ENCODE peak calls at places on chromosomes 1 and 21, in ten cellular contexts. U is brain microvascular endothelial cell, Y is omental fat pad, O is AG09309, F is AG09319, L is epithelial cell of esophagus, V is HL-60, R is testis, Z is progenitor cell of endocrine pancreas, N is body of pancreas. M is an unnamed sample.

GRCh38 chr21:27885296-27885711 is 918.4 kb upstream of the ADAMTS5 start:
- DNase-seq in Y (no peak), L (no peak), U (no peak), R (no peak), N (no peak), Z (no peak), V (no peak), O (no peak), F (no peak), M (no peak)

GRCh38 chr1:2098301-2098698 is 48.1 kb downstream of the PRKCZ start:
- DNase-seq in Z (no peak), F (no peak), R (no peak), V (no peak), L (no peak), Y (no peak), N (no peak), U (no peak), O (no peak), M (no peak)

GRCh38 chr1:242523968-242524570 is 428 bp downstream of the PLD5 start:
- DNase-seq in V (no peak), L (peak; percentile 75), F (no peak), U (no peak), R (peak; percentile 73), Y (no peak), N (peak; percentile 11), Z (peak; percentile 74), O (no peak), M (no peak)

GRCh38 chr1:193625255-193625654 is 438.8 kb upstream of the B3GALT2 start:
- DNase-seq in V (no peak), L (peak; percentile 42), Y (no peak), U (no peak), F (no peak), Z (no peak), N (no peak), R (no peak), O (no peak), M (peak; percentile 50)

GRCh38 chr1:179217943-179218507 is 11.5 kb downstream of the ABL2 start:
- DNase-seq in V (peak; percentile 45), Z (no peak), O (peak; percentile 24), R (no peak), Y (no peak), F (peak; percentile 32), N (no peak), U (no peak), L (peak; percentile 29), M (no peak)

GRCh38 chr1:62241357-62242131 is 46.9 kb downstream of the L1TD1 start:
- DNase-seq in R (no peak), Y (no peak), Z (no peak), O (no peak), V (no peak), F (no peak), L (no peak), N (peak; percentile 62), U (no peak), M (no peak)

GRCh38 chr1:93566227-93566626 is 115.4 kb downstream of the BCAR3 start:
- DNase-seq in L (no peak), O (no peak), U (no peak), F (no peak), V (no peak), Y (no peak), N (no peak), R (no peak), Z (no peak), M (no peak)

GRCh38 chr1:16971330-16972209 is 8.8 kb downstream of the MFAP2 start:
- DNase-seq in U (no peak), V (no peak), N (no peak), L (no peak), F (no peak), Y (no peak), O (no peak), Z (no peak), R (no peak), M (peak; percentile 58)

GRCh38 chr1:246528933-246529731 is 22.1 kb upstream of the SMYD3 start:
- DNase-seq in R (no peak), F (no peak), U (no peak), Y (no peak), V (no peak), O (no peak), N (no peak), Z (no peak), L (no peak), M (no peak)

GRCh38 chr1:168743001-168743400 is 14.0 kb upstream of the DPT start:
- DNase-seq in Y (no peak), U (no peak), V (no peak), O (no peak), Z (no peak), F (no peak), N (no peak), L (no peak), R (no peak), M (no peak)

DNA sequence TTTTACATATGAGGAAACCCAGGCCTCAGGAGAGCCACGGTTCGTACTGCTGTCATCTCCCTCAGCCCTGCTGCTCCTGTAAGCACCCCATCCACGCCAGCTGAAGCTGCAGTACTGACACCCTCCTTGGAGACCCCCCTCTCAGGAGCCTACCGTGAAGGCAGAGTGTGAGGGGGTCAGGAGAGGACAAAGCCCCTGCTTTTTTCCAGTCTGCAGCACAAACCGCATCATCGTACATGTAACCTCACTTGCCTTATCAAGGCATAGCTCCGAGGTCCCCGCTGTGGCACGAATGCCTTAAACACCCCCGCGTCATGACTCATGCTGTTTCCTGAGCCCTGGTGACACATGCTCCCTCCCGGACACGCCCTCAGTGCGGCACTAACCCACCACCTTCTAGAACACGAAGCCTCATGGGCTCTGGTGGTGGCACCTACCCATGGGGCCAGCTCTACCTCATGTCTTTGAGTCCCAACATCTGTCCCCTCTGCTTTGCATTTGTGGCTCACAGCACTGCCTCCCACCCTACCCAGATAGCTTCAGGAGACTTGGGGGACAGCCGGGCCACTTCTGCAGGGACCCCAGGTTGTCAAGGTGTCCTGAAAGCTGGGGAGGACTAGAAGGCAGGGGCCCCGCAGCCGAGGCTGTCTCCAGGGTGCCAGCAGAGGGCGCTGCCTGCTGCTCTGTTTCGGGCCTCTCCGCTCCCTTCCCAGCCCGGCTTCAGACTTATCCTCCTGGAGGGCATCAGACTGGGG is 4.9 kb downstream of the SH3BGRL3 start:
- DNase-seq in O (no peak), V (peak; percentile 97), Y (peak; percentile 68), U (peak; percentile 97), Z (peak; percentile 47), L (peak; percentile 96), N (peak; percentile 65), R (peak; percentile 78), F (peak; percentile 61), M (peak; percentile 92)
- TF ChIP-seq CTCF in O (peak; percentile 65), V (peak; percentile 44), Y (no peak), U (peak; percentile 87), Z (peak; percentile 87), L (peak; percentile 77), N (peak; percentile 49), R (peak; percentile 28), F (peak; percentile 64), M (peak; percentile 81)

GRCh38 chr21:45386728-45387371 is 18.1 kb upstream of the COL18A1 start:
- DNase-seq in Y (no peak), N (peak; percentile 24), L (peak; percentile 46), Z (no peak), R (peak; percentile 72), O (peak; percentile 75), F (peak; percentile 83), U (peak; percentile 84), V (no peak), M (peak; percentile 94)
- TF ChIP-seq CTCF in Y (no peak), N (no peak), L (peak; percentile 14), Z (no peak), R (peak; percentile 8), O (peak; percentile 42), F (peak; percentile 38), U (peak; percentile 63), V (no peak), M (peak; percentile 65)

DNA sequence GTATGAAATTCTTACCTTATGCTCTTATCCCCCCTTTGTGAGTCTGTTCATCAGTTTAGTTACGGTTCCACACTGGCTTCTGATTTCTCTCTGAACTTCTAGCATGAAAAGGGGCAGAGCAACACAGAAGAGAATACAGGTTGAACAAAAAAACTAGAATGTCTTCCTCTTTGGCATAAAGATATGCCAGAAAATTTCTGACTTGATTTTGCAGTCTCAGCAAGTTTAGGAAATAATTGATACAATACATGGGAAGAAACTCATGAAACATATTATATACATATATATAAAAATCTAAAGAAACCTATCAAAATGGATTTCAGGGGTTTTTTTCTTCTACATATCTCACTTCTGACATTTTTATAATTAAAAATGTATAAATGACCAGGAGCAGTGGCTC is 27.0 kb downstream of the SH3GLB1 start:
- DNase-seq in Y (no peak), N (no peak), L (no peak), F (no peak), R (no peak), O (no peak), V (no peak), Z (no peak), U (no peak), M (no peak)
- TF ChIP-seq CTCF in Y (no peak), N (no peak), L (no peak), F (no peak), R (no peak), O (no peak), V (no peak), Z (no peak), U (no peak), M (no peak)

DNA sequence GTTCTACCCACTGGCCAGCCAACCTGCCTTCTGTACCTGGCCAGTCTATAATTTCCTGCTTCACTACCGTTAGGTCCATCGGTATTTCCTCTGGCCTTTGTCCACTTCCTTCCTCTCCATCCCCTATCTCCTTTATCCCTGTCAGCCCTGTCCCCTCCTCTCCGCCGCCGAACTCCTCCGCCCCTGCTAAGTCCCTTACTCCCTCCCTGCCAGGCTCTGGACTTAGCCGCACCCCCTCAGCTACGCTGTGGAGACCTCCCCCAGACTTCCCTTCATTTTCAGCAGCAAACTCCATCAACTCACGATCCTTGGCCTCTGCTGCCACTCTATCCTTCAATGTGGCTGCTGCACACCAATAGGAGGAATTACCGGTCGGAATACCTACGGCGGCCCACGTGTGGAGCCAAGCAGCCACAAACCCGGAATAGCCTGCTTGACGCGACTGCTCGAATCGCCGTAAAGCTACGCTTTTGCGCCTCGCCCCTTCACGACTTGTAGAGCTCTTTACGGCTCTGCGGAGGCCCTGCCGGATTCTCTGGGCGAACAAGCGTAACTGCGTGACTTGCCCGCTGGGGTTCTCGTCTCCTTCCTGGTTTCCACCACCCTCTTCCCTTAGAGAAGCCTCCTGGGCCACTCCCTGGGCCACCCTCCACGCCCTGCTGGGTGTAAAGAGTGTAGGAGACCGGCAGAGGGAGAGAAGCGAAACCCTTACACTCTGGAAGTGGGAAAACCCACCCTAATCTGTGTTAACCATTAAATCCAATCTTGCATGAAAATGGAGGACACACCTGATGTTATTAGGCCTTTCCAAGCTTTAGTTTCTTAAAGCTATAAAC is at the start of gene ZNHIT6:
- DNase-seq in Y (peak; percentile 52), F (peak; percentile 87), Z (peak; percentile 84), R (peak; percentile 96), U (peak; percentile 96), V (peak; percentile 96), O (peak; percentile 88), N (peak; percentile 91), L (peak; percentile 99), M (peak; percentile 97)
- TF ChIP-seq CTCF in Y (no peak), F (peak; percentile 34), Z (peak; percentile 64), R (peak; percentile 23), U (peak; percentile 57), V (peak; percentile 9), O (peak; percentile 46), N (no peak), L (peak; percentile 60), M (peak; percentile 71)